ENCODE peak calls at places on chromosomes 16 and 17, in nine cellular contexts. One of them, this sample, is unnamed.

GRCh38 chr17:74028717-74029116 is 174.8 kb upstream of the RPL38 start:
- DNase-seq in thyroid gland: no peak
- DNase-seq in neural progenitor cell: no peak
- DNase-seq in ovary: no peak
- DNase-seq in psoas muscle: no peak
- DNase-seq in CD4-positive, alpha-beta T cell: no peak
- DNase-seq in esophagus muscularis mucosa: no peak
- DNase-seq in mammary epithelial cell: no peak
- DNase-seq in heart left ventricle: no peak
- DNase-seq in this sample: no peak

GRCh38 chr17:10380631-10381408 is 8.0 kb upstream of the MYH13 start:
- DNase-seq in thyroid gland: no peak
- DNase-seq in neural progenitor cell: no peak
- DNase-seq in ovary: no peak
- DNase-seq in psoas muscle: no peak
- DNase-seq in CD4-positive, alpha-beta T cell: no peak
- DNase-seq in esophagus muscularis mucosa: peak; percentile 55
- DNase-seq in mammary epithelial cell: no peak
- DNase-seq in heart left ventricle: no peak
- DNase-seq in this sample: no peak

GRCh38 chr17:42702446-42702845 is 20.1 kb downstream of the CNTNAP1 start:
- DNase-seq in thyroid gland: no peak
- DNase-seq in neural progenitor cell: no peak
- DNase-seq in ovary: no peak
- DNase-seq in psoas muscle: no peak
- DNase-seq in CD4-positive, alpha-beta T cell: no peak
- DNase-seq in esophagus muscularis mucosa: no peak
- DNase-seq in mammary epithelial cell: no peak
- DNase-seq in heart left ventricle: no peak
- DNase-seq in this sample: no peak

GRCh38 chr17:37701424-37702020 is 43.3 kb downstream of the HNF1B start:
- DNase-seq in thyroid gland: peak; percentile 18
- DNase-seq in neural progenitor cell: peak; percentile 39
- DNase-seq in ovary: no peak
- DNase-seq in psoas muscle: no peak
- DNase-seq in CD4-positive, alpha-beta T cell: peak; percentile 19
- DNase-seq in esophagus muscularis mucosa: no peak
- DNase-seq in mammary epithelial cell: no peak
- DNase-seq in heart left ventricle: peak; percentile 14
- DNase-seq in this sample: no peak

GRCh38 chr17:45221081-45221996 is at the start of gene FMNL1:
- DNase-seq in thyroid gland: no peak
- DNase-seq in neural progenitor cell: peak; percentile 77
- DNase-seq in ovary: no peak
- DNase-seq in psoas muscle: peak; percentile 53
- DNase-seq in CD4-positive, alpha-beta T cell: peak; percentile 47
- DNase-seq in esophagus muscularis mucosa: no peak
- DNase-seq in mammary epithelial cell: no peak
- DNase-seq in heart left ventricle: peak; percentile 74
- DNase-seq in this sample: no peak

GRCh38 chr16:1929105-1929504 is 10.9 kb upstream of the HS3ST6 start:
- DNase-seq in thyroid gland: no peak
- DNase-seq in neural progenitor cell: no peak
- DNase-seq in ovary: no peak
- DNase-seq in psoas muscle: no peak
- DNase-seq in CD4-positive, alpha-beta T cell: no peak
- DNase-seq in esophagus muscularis mucosa: no peak
- DNase-seq in mammary epithelial cell: no peak
- DNase-seq in heart left ventricle: peak; percentile 36
- DNase-seq in this sample: no peak

GRCh38 chr17:38559880-38560230 is 45.9 kb downstream of the SRCIN1 start:
- DNase-seq in thyroid gland: no peak
- DNase-seq in neural progenitor cell: no peak
- DNase-seq in ovary: no peak
- DNase-seq in psoas muscle: no peak
- DNase-seq in CD4-positive, alpha-beta T cell: no peak
- DNase-seq in esophagus muscularis mucosa: no peak
- DNase-seq in mammary epithelial cell: no peak
- DNase-seq in heart left ventricle: no peak
- DNase-seq in this sample: no peak

GRCh38 chr16:28313587-28313986 is 21.3 kb downstream of the SBK1 start:
- DNase-seq in thyroid gland: no peak
- DNase-seq in neural progenitor cell: no peak
- DNase-seq in ovary: no peak
- DNase-seq in psoas muscle: no peak
- DNase-seq in CD4-positive, alpha-beta T cell: no peak
- DNase-seq in esophagus muscularis mucosa: no peak
- DNase-seq in mammary epithelial cell: no peak
- DNase-seq in heart left ventricle: no peak
- DNase-seq in this sample: no peak

GRCh38 chr17:19244796-19245195 is 7.6 kb downstream of the EPN2 start:
- DNase-seq in thyroid gland: no peak
- DNase-seq in neural progenitor cell: no peak
- DNase-seq in ovary: no peak
- DNase-seq in psoas muscle: no peak
- DNase-seq in CD4-positive, alpha-beta T cell: no peak
- DNase-seq in esophagus muscularis mucosa: no peak
- DNase-seq in mammary epithelial cell: no peak
- DNase-seq in heart left ventricle: no peak
- DNase-seq in this sample: no peak

GRCh38 chr16:13873835-13874438 is 46.0 kb upstream of the ERCC4 start:
- DNase-seq in thyroid gland: no peak
- DNase-seq in neural progenitor cell: peak; percentile 75
- DNase-seq in ovary: no peak
- DNase-seq in psoas muscle: no peak
- DNase-seq in CD4-positive, alpha-beta T cell: no peak
- DNase-seq in esophagus muscularis mucosa: no peak
- DNase-seq in mammary epithelial cell: peak; percentile 7
- DNase-seq in heart left ventricle: no peak
- DNase-seq in this sample: no peak

GRCh38 chr16:86961133-86961720 is 356.0 kb downstream of the C16orf95 start:
- DNase-seq in thyroid gland: no peak
- DNase-seq in neural progenitor cell: no peak
- DNase-seq in ovary: no peak
- DNase-seq in psoas muscle: no peak
- DNase-seq in CD4-positive, alpha-beta T cell: no peak
- DNase-seq in esophagus muscularis mucosa: no peak
- DNase-seq in mammary epithelial cell: no peak
- DNase-seq in heart left ventricle: peak; percentile 29
- DNase-seq in this sample: no peak

GRCh38 chr16:66847533-66848057 is 3.4 kb downstream of the CA7 start:
- DNase-seq in thyroid gland: no peak
- DNase-seq in neural progenitor cell: no peak
- DNase-seq in ovary: no peak
- DNase-seq in psoas muscle: no peak
- DNase-seq in CD4-positive, alpha-beta T cell: no peak
- DNase-seq in esophagus muscularis mucosa: no peak
- DNase-seq in mammary epithelial cell: no peak
- DNase-seq in heart left ventricle: no peak
- DNase-seq in this sample: no peak

GRCh38 chr16:66848172-66848571 is 4.0 kb downstream of the CA7 start:
- DNase-seq in thyroid gland: no peak
- DNase-seq in neural progenitor cell: no peak
- DNase-seq in ovary: no peak
- DNase-seq in psoas muscle: no peak
- DNase-seq in CD4-positive, alpha-beta T cell: no peak
- DNase-seq in esophagus muscularis mucosa: no peak
- DNase-seq in mammary epithelial cell: no peak
- DNase-seq in heart left ventricle: no peak
- DNase-seq in this sample: no peak

GRCh38 chr16:66850115-66850815 is 6.1 kb downstream of the CA7 start:
- DNase-seq in thyroid gland: no peak
- DNase-seq in neural progenitor cell: no peak
- DNase-seq in ovary: no peak
- DNase-seq in psoas muscle: no peak
- DNase-seq in CD4-positive, alpha-beta T cell: no peak
- DNase-seq in esophagus muscularis mucosa: no peak
- DNase-seq in mammary epithelial cell: no peak
- DNase-seq in heart left ventricle: no peak
- DNase-seq in this sample: no peak

GRCh38 chr16:66849543-66849942 is 5.3 kb downstream of the CA7 start:
- DNase-seq in thyroid gland: no peak
- DNase-seq in neural progenitor cell: no peak
- DNase-seq in ovary: no peak
- DNase-seq in psoas muscle: no peak
- DNase-seq in CD4-positive, alpha-beta T cell: no peak
- DNase-seq in esophagus muscularis mucosa: no peak
- DNase-seq in mammary epithelial cell: no peak
- DNase-seq in heart left ventricle: no peak
- DNase-seq in this sample: no peak

GRCh38 chr16:66849021-66849420 is 4.8 kb downstream of the CA7 start:
- DNase-seq in thyroid gland: no peak
- DNase-seq in neural progenitor cell: no peak
- DNase-seq in ovary: no peak
- DNase-seq in psoas muscle: no peak
- DNase-seq in CD4-positive, alpha-beta T cell: no peak
- DNase-seq in esophagus muscularis mucosa: no peak
- DNase-seq in mammary epithelial cell: no peak
- DNase-seq in heart left ventricle: no peak
- DNase-seq in this sample: no peak
- H3K27me3 ChIP-seq in thyroid gland: peaks cover 7% of the 10 kb centered on the region
- H3K27me3 ChIP-seq in neural progenitor cell: peaks cover 44% of the 10 kb centered on the region
- H3K27me3 ChIP-seq in ovary: no peaks in the 10 kb centered on the region
- H3K27me3 ChIP-seq in psoas muscle: peaks cover 8% of the 10 kb centered on the region
- H3K27me3 ChIP-seq in CD4-positive, alpha-beta T cell: peaks cover 30% of the 10 kb centered on the region
- H3K27me3 ChIP-seq in esophagus muscularis mucosa: peaks cover 15% of the 10 kb centered on the region
- H3K27me3 ChIP-seq in mammary epithelial cell: peaks cover 15% of the 10 kb centered on the region
- H3K27me3 ChIP-seq in heart left ventricle: peaks cover 17% of the 10 kb centered on the region
- H3K27me3 ChIP-seq in this sample: peaks cover 32% of the 10 kb centered on the region

DNA sequence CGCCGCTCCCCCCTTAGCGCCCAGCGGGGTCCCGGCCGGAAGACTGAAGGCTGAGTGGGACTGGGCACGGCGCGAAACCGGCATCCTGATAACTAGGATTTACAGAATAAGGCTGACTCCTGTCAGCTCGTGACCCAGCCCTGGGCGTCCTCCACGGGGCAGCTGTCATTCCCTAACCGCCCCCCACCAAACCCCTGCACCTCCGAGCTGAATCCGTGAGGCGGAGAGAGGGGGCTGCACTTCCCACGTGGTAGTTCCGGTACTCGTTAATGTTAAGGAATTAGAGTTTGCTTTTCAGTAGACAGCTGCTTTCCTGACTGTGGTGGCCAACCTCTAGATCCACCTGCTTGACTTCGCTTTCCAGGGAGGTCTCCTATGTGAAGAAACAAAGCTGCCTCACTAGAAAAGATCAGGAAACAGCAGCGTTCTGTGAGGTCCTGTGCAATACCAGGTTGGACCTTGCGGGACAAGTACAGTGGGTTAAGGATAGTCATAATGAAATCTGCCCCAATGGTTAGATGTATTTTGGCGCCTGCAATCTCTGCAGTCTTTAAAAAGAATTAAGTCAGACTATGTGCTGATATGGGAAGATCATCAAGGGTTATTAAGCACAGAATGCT is 1.0 kb upstream of the WBP2 start:
- DNase-seq in thyroid gland: no peak
- DNase-seq in neural progenitor cell: no peak
- DNase-seq in ovary: no peak
- DNase-seq in psoas muscle: no peak
- DNase-seq in CD4-positive, alpha-beta T cell: no peak
- DNase-seq in esophagus muscularis mucosa: no peak
- DNase-seq in mammary epithelial cell: no peak
- DNase-seq in heart left ventricle: no peak
- DNase-seq in this sample: no peak
- TF ChIP-seq CTCF in thyroid gland: no peak
- TF ChIP-seq CTCF in neural progenitor cell: no peak
- TF ChIP-seq CTCF in ovary: no peak
- TF ChIP-seq CTCF in psoas muscle: no peak
- TF ChIP-seq CTCF in CD4-positive, alpha-beta T cell: no peak
- TF ChIP-seq CTCF in esophagus muscularis mucosa: no peak
- TF ChIP-seq CTCF in mammary epithelial cell: peak; percentile 37
- TF ChIP-seq CTCF in heart left ventricle: no peak
- TF ChIP-seq CTCF in this sample: no peak

DNA sequence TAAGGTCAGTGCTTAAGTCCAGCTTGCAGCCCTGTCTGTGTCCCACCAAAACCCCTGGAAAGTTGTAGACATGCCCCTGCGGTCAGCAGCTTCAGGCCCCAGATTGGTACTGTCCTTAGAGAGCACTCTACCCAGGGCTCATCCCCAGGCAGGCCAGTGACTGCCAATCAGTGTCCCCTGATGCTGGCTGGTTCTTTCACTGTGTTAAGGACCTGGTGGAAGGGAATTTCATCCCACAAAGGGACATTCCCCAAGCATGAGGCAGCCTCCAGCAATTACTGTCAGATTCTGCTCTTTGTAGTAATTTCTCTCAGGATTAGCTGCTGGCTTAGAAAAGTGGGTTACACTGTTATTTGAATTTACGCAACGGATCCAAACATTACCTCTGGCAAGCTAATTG is 5.8 kb downstream of the IRX6 start:
- DNase-seq in thyroid gland: no peak
- DNase-seq in neural progenitor cell: peak; percentile 62
- DNase-seq in ovary: no peak
- DNase-seq in psoas muscle: no peak
- DNase-seq in CD4-positive, alpha-beta T cell: no peak
- DNase-seq in esophagus muscularis mucosa: no peak
- DNase-seq in mammary epithelial cell: no peak
- DNase-seq in heart left ventricle: no peak
- DNase-seq in this sample: no peak
- H3K27me3 ChIP-seq in thyroid gland: peaks cover 6% of the 10 kb centered on the region
- H3K27me3 ChIP-seq in neural progenitor cell: peaks cover 100% of the 10 kb centered on the region
- H3K27me3 ChIP-seq in ovary: no peaks in the 10 kb centered on the region
- H3K27me3 ChIP-seq in psoas muscle: peaks cover 2% of the 10 kb centered on the region
- H3K27me3 ChIP-seq in CD4-positive, alpha-beta T cell: peaks cover 61% of the 10 kb centered on the region
- H3K27me3 ChIP-seq in esophagus muscularis mucosa: peaks cover 43% of the 10 kb centered on the region
- H3K27me3 ChIP-seq in mammary epithelial cell: peaks cover 6% of the 10 kb centered on the region
- H3K27me3 ChIP-seq in heart left ventricle: peaks cover 28% of the 10 kb centered on the region
- H3K27me3 ChIP-seq in this sample: peaks cover 1% of the 10 kb centered on the region

GRCh38 chr17:488993-489757 is 136.6 kb upstream of the RPH3AL start:
- DNase-seq in thyroid gland: no peak
- DNase-seq in neural progenitor cell: peak; percentile 37
- DNase-seq in ovary: peak; percentile 11
- DNase-seq in psoas muscle: no peak
- DNase-seq in CD4-positive, alpha-beta T cell: no peak
- DNase-seq in esophagus muscularis mucosa: no peak
- DNase-seq in mammary epithelial cell: peak; percentile 26
- DNase-seq in heart left ventricle: no peak
- DNase-seq in this sample: no peak

GRCh38 chr17:493666-494065 is 141.1 kb upstream of the RPH3AL start:
- DNase-seq in thyroid gland: no peak
- DNase-seq in neural progenitor cell: no peak
- DNase-seq in ovary: no peak
- DNase-seq in psoas muscle: no peak
- DNase-seq in CD4-positive, alpha-beta T cell: no peak
- DNase-seq in esophagus muscularis mucosa: no peak
- DNase-seq in mammary epithelial cell: no peak
- DNase-seq in heart left ventricle: no peak
- DNase-seq in this sample: no peak

GRCh38 chr17:489758-490329 is 137.2 kb upstream of the RPH3AL start:
- DNase-seq in thyroid gland: peak; percentile 21
- DNase-seq in neural progenitor cell: peak; percentile 52
- DNase-seq in ovary: peak; percentile 62
- DNase-seq in psoas muscle: peak; percentile 37
- DNase-seq in CD4-positive, alpha-beta T cell: peak; percentile 35
- DNase-seq in esophagus muscularis mucosa: no peak
- DNase-seq in mammary epithelial cell: peak; percentile 40
- DNase-seq in heart left ventricle: peak; percentile 58
- DNase-seq in this sample: no peak

GRCh38 chr17:492015-492399 is 139.4 kb upstream of the RPH3AL start:
- DNase-seq in thyroid gland: no peak
- DNase-seq in neural progenitor cell: no peak
- DNase-seq in ovary: no peak
- DNase-seq in psoas muscle: no peak
- DNase-seq in CD4-positive, alpha-beta T cell: no peak
- DNase-seq in esophagus muscularis mucosa: no peak
- DNase-seq in mammary epithelial cell: no peak
- DNase-seq in heart left ventricle: no peak
- DNase-seq in this sample: no peak

GRCh38 chr17:491086-492014 is 138.7 kb upstream of the RPH3AL start:
- DNase-seq in thyroid gland: peak; percentile 45
- DNase-seq in neural progenitor cell: peak; percentile 86
- DNase-seq in ovary: peak; percentile 65
- DNase-seq in psoas muscle: peak; percentile 73
- DNase-seq in CD4-positive, alpha-beta T cell: no peak
- DNase-seq in esophagus muscularis mucosa: no peak
- DNase-seq in mammary epithelial cell: peak; percentile 9
- DNase-seq in heart left ventricle: peak; percentile 48
- DNase-seq in this sample: no peak
- TF ChIP-seq CTCF in thyroid gland: no peak
- TF ChIP-seq CTCF in neural progenitor cell: no peak
- TF ChIP-seq CTCF in ovary: no peak
- TF ChIP-seq CTCF in psoas muscle: no peak
- TF ChIP-seq CTCF in CD4-positive, alpha-beta T cell: no peak
- TF ChIP-seq CTCF in esophagus muscularis mucosa: no peak
- TF ChIP-seq CTCF in mammary epithelial cell: no peak
- TF ChIP-seq CTCF in heart left ventricle: no peak
- TF ChIP-seq CTCF in this sample: peak; percentile 17

This sample was measured in BJ.